ENCODE peak calls at places on chromosomes 16 and 17, in eight cellular contexts. One of them, this sample, is unnamed. For H3K9me3 and H3K4me1, the result is how much of the 10 kb centered on the place peaks cover.

GRCh38 chr17:55238931-55239297 is 25.8 kb upstream of the HLF start:
- DNase-seq in osteoblast: no peak
- DNase-seq in OCI-LY7: no peak
- DNase-seq in upper lobe of right lung: no peak
- DNase-seq in colonic mucosa: peak
- DNase-seq in ovary: no peak
- DNase-seq in body of pancreas: peak
- DNase-seq in astrocyte: no peak
- DNase-seq in this sample: peak

GRCh38 chr17:2146132-2146871 is 91.4 kb downstream of the HIC1 start:
- DNase-seq in astrocyte: no peak
- DNase-seq in upper lobe of right lung: peak
- DNase-seq in ovary: no peak
- DNase-seq in OCI-LY7: no peak
- DNase-seq in body of pancreas: no peak
- DNase-seq in colonic mucosa: no peak
- DNase-seq in osteoblast: no peak
- DNase-seq in this sample: no peak

GRCh38 chr17:55334285-55334684 is 69.5 kb downstream of the HLF start:
- DNase-seq in colonic mucosa: no peak
- DNase-seq in osteoblast: peak
- DNase-seq in body of pancreas: no peak
- DNase-seq in OCI-LY7: no peak
- DNase-seq in ovary: no peak
- DNase-seq in astrocyte: peak
- DNase-seq in upper lobe of right lung: no peak
- DNase-seq in this sample: no peak

GRCh38 chr17:81901167-81902022 is 643 bp upstream of the NPB start:
- DNase-seq in ovary: no peak
- DNase-seq in osteoblast: peak
- DNase-seq in OCI-LY7: no peak
- DNase-seq in upper lobe of right lung: no peak
- DNase-seq in astrocyte: no peak
- DNase-seq in colonic mucosa: no peak
- DNase-seq in body of pancreas: no peak
- DNase-seq in this sample: no peak

GRCh38 chr17:74840500-74840899 is 19.2 kb downstream of the GRIN2C start:
- DNase-seq in osteoblast: no peak
- DNase-seq in OCI-LY7: no peak
- DNase-seq in astrocyte: no peak
- DNase-seq in ovary: no peak
- DNase-seq in colonic mucosa: no peak
- DNase-seq in upper lobe of right lung: no peak
- DNase-seq in body of pancreas: no peak
- DNase-seq in this sample: no peak

GRCh38 chr17:32006957-32007462 is at the start of gene LRRC37B:
- DNase-seq in body of pancreas: peak
- DNase-seq in astrocyte: peak
- DNase-seq in colonic mucosa: peak
- DNase-seq in OCI-LY7: peak
- DNase-seq in upper lobe of right lung: peak
- DNase-seq in ovary: peak
- DNase-seq in osteoblast: peak
- DNase-seq in this sample: peak

GRCh38 chr16:73058616-73059409 is 10.9 kb upstream of the ZFHX3 start:
- DNase-seq in colonic mucosa: no peak
- DNase-seq in ovary: peak
- DNase-seq in osteoblast: peak
- DNase-seq in body of pancreas: peak
- DNase-seq in OCI-LY7: peak
- DNase-seq in upper lobe of right lung: peak
- DNase-seq in astrocyte: peak
- DNase-seq in this sample: peak

GRCh38 chr17:28956112-28956511 is 4.8 kb upstream of the PHF12 start:
- DNase-seq in astrocyte: no peak
- DNase-seq in body of pancreas: no peak
- DNase-seq in OCI-LY7: no peak
- DNase-seq in colonic mucosa: no peak
- DNase-seq in upper lobe of right lung: no peak
- DNase-seq in osteoblast: peak
- DNase-seq in ovary: no peak
- DNase-seq in this sample: no peak

GRCh38 chr16:67939507-67940435 is 3.1 kb upstream of the PSMB10 start:
- DNase-seq in upper lobe of right lung: no peak
- DNase-seq in ovary: peak
- DNase-seq in OCI-LY7: peak
- DNase-seq in colonic mucosa: peak
- DNase-seq in osteoblast: peak
- DNase-seq in body of pancreas: peak
- DNase-seq in astrocyte: no peak
- DNase-seq in this sample: no peak

GRCh38 chr16:10037771-10038170 is 144.5 kb downstream of the GRIN2A start:
- DNase-seq in astrocyte: peak
- DNase-seq in osteoblast: no peak
- DNase-seq in ovary: no peak
- DNase-seq in OCI-LY7: no peak
- DNase-seq in colonic mucosa: no peak
- DNase-seq in body of pancreas: no peak
- DNase-seq in upper lobe of right lung: no peak
- DNase-seq in this sample: peak

GRCh38 chr17:48052956-48053757 is 5.0 kb downstream of the NFE2L1 start:
- DNase-seq in colonic mucosa: peak
- DNase-seq in astrocyte: no peak
- DNase-seq in osteoblast: peak
- DNase-seq in body of pancreas: peak
- DNase-seq in ovary: peak
- DNase-seq in OCI-LY7: no peak
- DNase-seq in upper lobe of right lung: peak
- DNase-seq in this sample: peak

GRCh38 chr16:4386951-4387565 is 15.4 kb downstream of the VASN start:
- DNase-seq in body of pancreas: no peak
- DNase-seq in ovary: no peak
- DNase-seq in colonic mucosa: no peak
- DNase-seq in OCI-LY7: no peak
- DNase-seq in astrocyte: no peak
- DNase-seq in upper lobe of right lung: no peak
- DNase-seq in osteoblast: peak
- DNase-seq in this sample: no peak

GRCh38 chr16:58815188-58815888 is 81.2 kb upstream of the GOT2 start:
- DNase-seq in upper lobe of right lung: no peak
- DNase-seq in colonic mucosa: no peak
- DNase-seq in ovary: no peak
- DNase-seq in OCI-LY7: no peak
- DNase-seq in astrocyte: no peak
- DNase-seq in osteoblast: no peak
- DNase-seq in body of pancreas: no peak
- DNase-seq in this sample: no peak

GRCh38 chr17:78568494-78569115 is 8.6 kb downstream of the DNAH17 start:
- DNase-seq in colonic mucosa: no peak
- DNase-seq in OCI-LY7: no peak
- DNase-seq in upper lobe of right lung: no peak
- DNase-seq in ovary: no peak
- DNase-seq in astrocyte: peak
- DNase-seq in body of pancreas: peak
- DNase-seq in osteoblast: peak
- DNase-seq in this sample: no peak

GRCh38 chr17:58046230-58047094 is 36.8 kb upstream of the DYNLL2 start:
- DNase-seq in ovary: no peak
- DNase-seq in upper lobe of right lung: no peak
- DNase-seq in colonic mucosa: no peak
- DNase-seq in OCI-LY7: no peak
- DNase-seq in body of pancreas: no peak
- DNase-seq in astrocyte: no peak
- DNase-seq in osteoblast: no peak
- DNase-seq in this sample: no peak

GRCh38 chr17:63433746-63434591 is 12.1 kb downstream of the CYB561 start:
- DNase-seq in OCI-LY7: no peak
- DNase-seq in ovary: peak
- DNase-seq in osteoblast: peak
- DNase-seq in body of pancreas: peak
- DNase-seq in upper lobe of right lung: no peak
- DNase-seq in colonic mucosa: peak
- DNase-seq in astrocyte: peak
- DNase-seq in this sample: no peak

GRCh38 chr17:1568950-1569810 is 6.6 kb upstream of the PITPNA start:
- DNase-seq in ovary: no peak
- DNase-seq in osteoblast: peak
- DNase-seq in astrocyte: no peak
- DNase-seq in body of pancreas: no peak
- DNase-seq in upper lobe of right lung: no peak
- DNase-seq in OCI-LY7: no peak
- DNase-seq in colonic mucosa: peak
- DNase-seq in this sample: no peak

GRCh38 chr16:84709609-84710008 is 9.8 kb downstream of the USP10 start:
- DNase-seq in OCI-LY7: no peak
- DNase-seq in ovary: no peak
- DNase-seq in osteoblast: no peak
- DNase-seq in astrocyte: no peak
- DNase-seq in upper lobe of right lung: no peak
- DNase-seq in colonic mucosa: no peak
- DNase-seq in body of pancreas: no peak
- DNase-seq in this sample: no peak

GRCh38 chr16:84710686-84711085 is 10.9 kb downstream of the USP10 start:
- DNase-seq in osteoblast: no peak
- DNase-seq in upper lobe of right lung: no peak
- DNase-seq in astrocyte: no peak
- DNase-seq in colonic mucosa: no peak
- DNase-seq in OCI-LY7: no peak
- DNase-seq in ovary: no peak
- DNase-seq in body of pancreas: no peak
- DNase-seq in this sample: no peak

GRCh38 chr16:84703671-84704070 is 3.9 kb downstream of the USP10 start:
- DNase-seq in ovary: no peak
- DNase-seq in astrocyte: peak
- DNase-seq in OCI-LY7: no peak
- DNase-seq in upper lobe of right lung: no peak
- DNase-seq in osteoblast: no peak
- DNase-seq in colonic mucosa: no peak
- DNase-seq in body of pancreas: no peak
- DNase-seq in this sample: no peak

GRCh38 chr16:84704253-84704652 is 4.5 kb downstream of the USP10 start:
- DNase-seq in OCI-LY7: no peak
- DNase-seq in upper lobe of right lung: no peak
- DNase-seq in osteoblast: no peak
- DNase-seq in ovary: no peak
- DNase-seq in colonic mucosa: no peak
- DNase-seq in body of pancreas: no peak
- DNase-seq in astrocyte: no peak
- DNase-seq in this sample: no peak

DNA sequence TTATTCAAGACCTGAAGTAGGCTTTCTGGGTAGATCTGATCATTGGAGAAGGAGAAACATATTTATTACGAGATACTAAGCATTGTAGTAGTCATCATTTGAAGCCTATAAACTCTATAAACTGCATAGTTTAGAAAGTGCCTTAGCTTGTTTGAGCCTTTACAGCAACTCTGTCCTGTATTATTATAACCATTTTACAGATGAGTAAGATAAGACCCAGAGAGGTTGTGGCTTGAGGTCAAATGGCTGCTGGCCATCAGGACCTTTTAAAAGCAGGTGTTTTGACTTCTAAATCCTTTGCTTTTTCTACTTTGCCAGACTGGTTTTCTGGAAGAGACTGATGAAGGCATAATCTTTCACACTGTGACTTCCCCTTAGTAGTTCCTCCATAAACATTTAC is 7.1 kb downstream of the USP10 start:
- DNase-seq in body of pancreas: no peak
- DNase-seq in colonic mucosa: no peak
- DNase-seq in ovary: no peak
- DNase-seq in upper lobe of right lung: no peak
- DNase-seq in osteoblast: no peak
- DNase-seq in astrocyte: no peak
- DNase-seq in OCI-LY7: no peak
- DNase-seq in this sample: no peak
- H3K27ac ChIP-seq in body of pancreas: no peak
- H3K27ac ChIP-seq in colonic mucosa: no peak
- H3K27ac ChIP-seq in ovary: no peak
- H3K27ac ChIP-seq in upper lobe of right lung: no peak
- H3K27ac ChIP-seq in osteoblast: no peak
- H3K27ac ChIP-seq in astrocyte: no peak
- H3K27ac ChIP-seq in OCI-LY7: no peak
- H3K27ac ChIP-seq in this sample: no peak

DNA sequence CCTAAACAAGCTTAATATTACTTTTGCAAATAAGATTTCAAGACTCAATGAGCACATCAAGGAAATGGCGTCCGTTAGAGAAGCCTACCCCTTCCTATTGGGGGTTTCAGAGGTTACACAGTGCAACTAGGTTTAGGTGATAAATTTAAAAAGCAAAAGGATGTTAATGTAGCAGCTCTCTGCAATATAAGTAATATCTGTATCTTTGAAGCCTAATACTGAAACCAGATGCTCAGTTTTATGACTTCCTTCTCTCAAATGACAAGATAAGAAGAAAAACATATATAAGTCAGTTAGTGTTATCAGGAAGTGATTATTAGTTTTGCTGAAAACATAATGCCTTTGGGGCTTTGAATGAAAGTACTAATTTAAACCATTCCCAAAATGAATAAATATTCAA is 54.3 kb upstream of the MED13 start:
- DNase-seq in ovary: no peak
- DNase-seq in astrocyte: no peak
- DNase-seq in body of pancreas: no peak
- DNase-seq in upper lobe of right lung: no peak
- DNase-seq in OCI-LY7: no peak
- DNase-seq in colonic mucosa: no peak
- DNase-seq in osteoblast: peak
- DNase-seq in this sample: no peak
- H3K9me3 ChIP-seq in ovary: under half
- H3K9me3 ChIP-seq in astrocyte: under half
- H3K9me3 ChIP-seq in body of pancreas: under half
- H3K9me3 ChIP-seq in upper lobe of right lung: under half
- H3K9me3 ChIP-seq in OCI-LY7: under half
- H3K9me3 ChIP-seq in colonic mucosa: under half
- H3K9me3 ChIP-seq in osteoblast: under half
- H3K9me3 ChIP-seq in this sample: under half

DNA sequence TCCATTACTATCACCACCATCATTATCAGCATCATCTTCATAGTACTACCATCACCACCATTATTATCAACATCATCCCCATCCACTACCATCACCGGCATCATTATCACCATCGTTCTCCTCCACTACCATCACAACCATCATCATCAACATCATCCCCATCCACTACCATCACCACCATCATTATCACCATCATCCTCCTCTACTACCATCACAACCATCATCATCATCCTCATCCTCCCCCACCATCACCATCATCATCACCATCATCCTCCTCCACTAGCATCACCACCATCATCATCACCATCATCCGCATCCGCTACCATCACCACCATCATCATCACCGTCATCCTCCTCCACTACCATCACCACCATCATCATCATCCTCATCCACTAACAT is 639.8 kb upstream of the RBFOX1 start:
- DNase-seq in ovary: no peak
- DNase-seq in upper lobe of right lung: no peak
- DNase-seq in OCI-LY7: no peak
- DNase-seq in colonic mucosa: no peak
- DNase-seq in astrocyte: no peak
- DNase-seq in osteoblast: no peak
- DNase-seq in body of pancreas: no peak
- DNase-seq in this sample: no peak
- H3K4me1 ChIP-seq in ovary: under half
- H3K4me1 ChIP-seq in upper lobe of right lung: under half
- H3K4me1 ChIP-seq in OCI-LY7: under half
- H3K4me1 ChIP-seq in colonic mucosa: under half
- H3K4me1 ChIP-seq in astrocyte: under half
- H3K4me1 ChIP-seq in osteoblast: under half
- H3K4me1 ChIP-seq in body of pancreas: under half
- H3K4me1 ChIP-seq in this sample: under half

GRCh38 chr16:55513616-55514015 is 4.7 kb downstream of the LPCAT2 start:
- DNase-seq in upper lobe of right lung: no peak
- DNase-seq in osteoblast: no peak
- DNase-seq in OCI-LY7: no peak
- DNase-seq in astrocyte: peak
- DNase-seq in body of pancreas: no peak
- DNase-seq in colonic mucosa: no peak
- DNase-seq in ovary: no peak
- DNase-seq in this sample: no peak
- H3K27ac ChIP-seq in upper lobe of right lung: no peak
- H3K27ac ChIP-seq in osteoblast: no peak
- H3K27ac ChIP-seq in OCI-LY7: no peak
- H3K27ac ChIP-seq in astrocyte: peak
- H3K27ac ChIP-seq in body of pancreas: no peak
- H3K27ac ChIP-seq in colonic mucosa: no peak
- H3K27ac ChIP-seq in ovary: no peak
- H3K27ac ChIP-seq in this sample: no peak